ENCODE peak calls at places on chromosomes 7 and 10, in five cellular contexts. O is heart left ventricle, L is cardiac muscle cell, S is Panc1, H is stomach. D is an unnamed sample.

GRCh38 chr10:63940277-63940972 is 419.2 kb downstream of the REEP3 start:
- DNase-seq in S (no peak), O (no peak), L (no peak), H (no peak), D (no peak)

GRCh38 chr7:128932862-128933821 is 4.6 kb upstream of the IRF5 start:
- DNase-seq in O (peak; percentile 40), S (no peak), H (no peak), L (no peak), D (no peak)

GRCh38 chr10:122798704-122799231 is 46.9 kb downstream of the CUZD1 start:
- DNase-seq in O (no peak), L (no peak), S (no peak), H (no peak), D (no peak)

GRCh38 chr7:117019786-117020604 is 66.7 kb downstream of the ST7 start:
- DNase-seq in S (peak; percentile 51), L (peak; percentile 85), O (peak; percentile 84), H (peak; percentile 38), D (peak; percentile 84)

GRCh38 chr7:139731802-139732470 is 45.9 kb downstream of the HIPK2 start:
- DNase-seq in S (peak; percentile 87), L (no peak), H (peak; percentile 91), O (peak; percentile 93), D (peak; percentile 66)

GRCh38 chr7:39526676-39527075 is 39.5 kb upstream of the YAE1 start:
- DNase-seq in O (no peak), S (no peak), L (no peak), H (no peak), D (no peak)

GRCh38 chr7:156640949-156641485 is 443 bp downstream of the RNF32 start:
- DNase-seq in L (no peak), H (peak; percentile 52), O (no peak), S (no peak), D (no peak)

GRCh38 chr7:134686782-134687181 is 40.1 kb downstream of the BPGM start:
- DNase-seq in S (no peak), O (no peak), H (no peak), L (no peak), D (no peak)

GRCh38 chr10:13001041-13001886 is at the start of gene CCDC3:
- DNase-seq in L (peak; percentile 70), S (no peak), O (no peak), H (no peak), D (no peak)

GRCh38 chr10:123897146-123897545 is 5.5 kb upstream of the CPXM2 start:
- DNase-seq in H (no peak), S (no peak), O (no peak), L (no peak), D (no peak)

GRCh38 chr7:111690364-111691111 is 128.2 kb upstream of the IMMP2L start:
- DNase-seq in H (no peak), S (no peak), O (no peak), L (no peak), D (no peak)

GRCh38 chr10:16656886-16657285 is 135.2 kb upstream of the C1QL3 start:
- DNase-seq in H (no peak), S (no peak), L (no peak), O (no peak), D (no peak)

GRCh38 chr10:115942106-115942505 is 330.9 kb downstream of the GFRA1 start:
- DNase-seq in L (no peak), O (no peak), H (no peak), S (no peak), D (no peak)

GRCh38 chr10:29688230-29688634 is 53.5 kb upstream of the SVIL start:
- DNase-seq in L (peak; percentile 6), S (no peak), H (no peak), O (no peak), D (no peak)

GRCh38 chr10:95416270-95416669 is 125.5 kb upstream of the PDLIM1 start:
- DNase-seq in L (no peak), S (no peak), O (no peak), H (no peak), D (no peak)

GRCh38 chr7:18119985-18120384 is 92.3 kb upstream of the PRPS1L1 start:
- DNase-seq in L (peak; percentile 32), O (no peak), H (no peak), S (no peak), D (no peak)
- TF ChIP-seq CTCF in L (peak; percentile 31), O (peak; percentile 6), H (no peak), S (peak; percentile 46), D (peak; percentile 36)

GRCh38 chr7:105690286-105690915 is 109.1 kb upstream of the EFCAB10 start:
- DNase-seq in O (no peak), H (no peak), L (no peak), S (no peak), D (no peak)
- H3K4me3 ChIP-seq in O (peak overlapping the region; percentile 70), H (peak overlapping the region; percentile 47), L (no peak overlapping the region), S (no peak overlapping the region), D (no peak overlapping the region)

GRCh38 chr7:23332193-23332592 is 33.1 kb downstream of the MALSU1 start:
- DNase-seq in S (no peak), L (no peak), O (no peak), H (no peak), D (no peak)
- TF ChIP-seq CTCF in S (no peak), L (no peak), O (no peak), H (no peak), D (no peak)

DNA sequence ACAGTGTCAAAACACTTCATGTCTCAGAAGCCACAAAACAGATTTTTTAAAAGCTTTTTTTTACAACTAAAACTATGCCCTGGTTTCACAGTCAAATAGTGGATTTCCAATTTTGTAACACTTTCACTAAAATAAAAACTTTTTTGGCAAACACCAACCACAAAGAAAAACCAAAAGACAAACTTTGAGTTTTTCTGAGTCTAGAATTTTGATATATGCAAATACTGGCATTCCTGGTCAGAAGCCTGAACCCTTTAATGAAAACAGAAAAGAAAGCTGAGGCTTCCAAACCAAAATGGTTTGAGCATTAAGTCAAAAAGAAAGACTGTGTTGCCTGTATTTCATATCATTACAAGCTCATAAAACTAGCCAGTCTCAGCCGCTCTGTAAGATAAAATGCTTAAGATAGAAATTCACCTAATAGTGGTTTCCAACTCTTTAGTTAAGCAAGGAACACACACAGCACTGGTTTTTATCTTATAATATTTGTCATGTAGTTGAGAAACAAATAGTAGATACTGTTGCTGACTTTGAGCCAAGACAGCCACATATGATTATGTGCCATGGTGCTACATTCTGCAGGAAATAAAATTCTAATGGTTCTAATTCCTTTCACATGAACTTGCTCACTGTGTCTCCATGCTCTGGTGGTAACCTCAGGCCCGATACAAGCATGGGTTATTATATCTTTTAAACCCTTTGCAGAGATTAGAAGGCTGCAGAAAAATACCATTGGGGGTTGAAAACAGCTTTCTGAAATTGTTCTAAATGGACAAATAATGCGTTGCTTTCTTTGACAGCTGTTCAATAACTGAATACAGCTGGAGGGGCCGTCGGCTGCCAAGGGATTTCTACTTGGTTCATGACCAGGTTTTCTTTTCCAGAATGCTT is 49.4 kb downstream of the FAM171A1 start:
- DNase-seq in S (no peak), H (no peak), L (no peak), O (no peak), D (peak; percentile 53)
- H3K4me3 ChIP-seq in S (no peak overlapping the region), H (no peak overlapping the region), L (no peak overlapping the region), O (no peak overlapping the region), D (no peak overlapping the region)

GRCh38 chr7:50793947-50794570 is 11.4 kb upstream of the GRB10 start:
- DNase-seq in O (no peak), L (no peak), H (no peak), S (no peak), D (no peak)

GRCh38 chr7:50792342-50793114 is 9.8 kb upstream of the GRB10 start:
- DNase-seq in L (peak; percentile 67), O (peak; percentile 49), S (no peak), H (no peak), D (no peak)

GRCh38 chr7:50791921-50792341 is 9.2 kb upstream of the GRB10 start:
- DNase-seq in O (no peak), L (no peak), S (no peak), H (no peak), D (no peak)

GRCh38 chr7:50795253-50795652 is 12.6 kb upstream of the GRB10 start:
- DNase-seq in L (no peak), H (no peak), S (no peak), O (no peak), D (no peak)

GRCh38 chr7:50793115-50793946 is 10.6 kb upstream of the GRB10 start:
- DNase-seq in H (peak; percentile 70), S (no peak), O (peak; percentile 83), L (peak; percentile 75), D (no peak)
- TF ChIP-seq CTCF in H (no peak), S (peak; percentile 20), O (no peak), L (no peak), D (no peak)

GRCh38 chr10:70563230-70563629 is 39.3 kb downstream of the PRF1 start:
- DNase-seq in H (no peak), L (no peak), O (no peak), S (no peak), D (no peak)
- H3K4me3 ChIP-seq in H (no peak overlapping the region), L (no peak overlapping the region), O (no peak overlapping the region), S (no peak overlapping the region), D (no peak overlapping the region)

DNA sequence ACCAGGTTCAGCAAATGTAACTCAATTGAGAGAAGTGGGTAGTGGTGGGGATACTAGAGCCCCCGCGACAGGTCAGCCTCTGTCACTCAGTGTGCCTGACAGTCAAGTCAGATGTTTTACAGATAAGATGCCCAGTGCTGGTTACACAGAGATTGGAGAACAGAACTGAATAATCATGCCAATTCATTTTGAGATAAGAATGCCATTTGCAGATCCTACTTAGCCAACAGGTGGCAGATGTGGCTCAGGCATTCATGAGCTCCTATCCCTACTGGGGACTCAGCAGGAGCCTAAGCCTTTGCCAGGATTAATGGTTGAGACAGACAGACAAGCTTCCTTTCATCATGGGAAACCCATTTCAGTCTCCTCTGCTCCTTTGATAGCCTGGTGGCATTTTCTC is 137.8 kb downstream of the MAPK8 start:
- DNase-seq in H (peak; percentile 25), L (peak; percentile 34), S (no peak), O (no peak), D (peak; percentile 42)
- TF ChIP-seq CTCF in H (no peak), L (peak; percentile 12), S (no peak), O (peak; percentile 7), D (peak; percentile 53)

D was measured in astrocyte of the cerebellum.